ENCODE peak calls at places on chromosome 3, in eight cellular contexts. P, Z, C, D, M, F, U and H are unnamed samples.

GRCh38 chr3:138768126-138768525 is 66.6 kb downstream of the PIK3CB start:
- DNase-seq in C (no peak), U (no peak), F (no peak), Z (no peak), D (no peak), M (peak), P (no peak), H (no peak)

GRCh38 chr3:67875338-67875737 is 220.9 kb upstream of the SUCLG2 start:
- DNase-seq in P (no peak), U (no peak), D (no peak), M (peak), F (no peak), C (no peak), Z (no peak), H (no peak)

GRCh38 chr3:194986208-194987043 is 284.5 kb downstream of the XXYLT1 start:
- DNase-seq in P (no peak), M (no peak), F (no peak), C (no peak), Z (peak), D (no peak), U (no peak), H (no peak)

GRCh38 chr3:123027292-123028232 is at the start of gene SEMA5B:
- DNase-seq in P (no peak), D (no peak), C (peak), M (peak), U (no peak), F (no peak), Z (no peak), H (no peak)

GRCh38 chr3:31532587-31533168 is at the start of gene STT3B:
- DNase-seq in P (peak), D (peak), C (peak), Z (no peak), U (peak), M (peak), F (peak), H (peak)

GRCh38 chr3:194099215-194099614 is 36.7 kb upstream of the HES1 start:
- DNase-seq in Z (no peak), C (no peak), U (no peak), P (no peak), F (no peak), M (no peak), D (no peak), H (no peak)

GRCh38 chr3:155149494-155149893 is 69.4 kb downstream of the MME start:
- DNase-seq in M (no peak), C (no peak), U (no peak), F (no peak), Z (no peak), P (no peak), D (no peak), H (no peak)

GRCh38 chr3:99648091-99648490 is 9.7 kb downstream of the COL8A1 start:
- DNase-seq in D (peak), U (no peak), F (peak), P (no peak), Z (no peak), C (peak), M (peak), H (no peak)

GRCh38 chr3:110773413-110773954 is 298.1 kb upstream of the NECTIN3 start:
- DNase-seq in P (peak), U (no peak), F (peak), M (peak), C (no peak), D (peak), Z (no peak), H (peak)

GRCh38 chr3:27632431-27633223 is 89.5 kb downstream of the EOMES start:
- DNase-seq in Z (no peak), M (peak), P (peak), U (no peak), F (peak), D (peak), C (peak), H (peak)

GRCh38 chr3:16849795-16850194 is 35.0 kb upstream of the PLCL2 start:
- DNase-seq in C (no peak), M (no peak), P (peak), U (no peak), F (peak), Z (no peak), D (peak), H (no peak)

GRCh38 chr3:41961061-41961749 is 698 bp downstream of the ULK4 start:
- DNase-seq in C (peak), M (peak), D (peak), F (peak), P (peak), U (no peak), Z (no peak), H (peak)

GRCh38 chr3:78139166-78139565 is 1099.3 kb downstream of the ROBO2 start:
- DNase-seq in M (no peak), U (no peak), Z (peak), P (peak), D (peak), F (peak), C (no peak), H (peak)

GRCh38 chr3:31634485-31634884 is 101.8 kb downstream of the STT3B start:
- DNase-seq in M (no peak), Z (no peak), U (no peak), C (no peak), F (peak), P (no peak), D (peak), H (no peak)

GRCh38 chr3:195512798-195513345 is 30.3 kb downstream of the PPP1R2 start:
- DNase-seq in U (no peak), F (no peak), D (no peak), M (no peak), Z (no peak), P (no peak), C (no peak), H (no peak)

GRCh38 chr3:124137264-124137663 is 145.3 kb upstream of the ROPN1 start:
- DNase-seq in P (no peak), Z (no peak), F (no peak), U (no peak), D (no peak), M (no peak), C (no peak), H (no peak)

GRCh38 chr3:188330138-188330537 is 176.2 kb downstream of the LPP start:
- DNase-seq in P (no peak), D (no peak), U (no peak), F (no peak), Z (no peak), C (no peak), M (no peak), H (no peak)

GRCh38 chr3:188331166-188331565 is 177.2 kb downstream of the LPP start:
- DNase-seq in P (no peak), F (no peak), Z (no peak), C (no peak), D (no peak), U (no peak), M (no peak), H (no peak)

GRCh38 chr3:188326111-188326510 is 172.2 kb downstream of the LPP start:
- DNase-seq in F (no peak), D (no peak), P (no peak), M (no peak), C (no peak), Z (no peak), U (no peak), H (no peak)

GRCh38 chr3:188326968-188327367 is 173.0 kb downstream of the LPP start:
- DNase-seq in F (no peak), P (no peak), U (no peak), M (no peak), C (no peak), Z (no peak), D (no peak), H (no peak)

DNA sequence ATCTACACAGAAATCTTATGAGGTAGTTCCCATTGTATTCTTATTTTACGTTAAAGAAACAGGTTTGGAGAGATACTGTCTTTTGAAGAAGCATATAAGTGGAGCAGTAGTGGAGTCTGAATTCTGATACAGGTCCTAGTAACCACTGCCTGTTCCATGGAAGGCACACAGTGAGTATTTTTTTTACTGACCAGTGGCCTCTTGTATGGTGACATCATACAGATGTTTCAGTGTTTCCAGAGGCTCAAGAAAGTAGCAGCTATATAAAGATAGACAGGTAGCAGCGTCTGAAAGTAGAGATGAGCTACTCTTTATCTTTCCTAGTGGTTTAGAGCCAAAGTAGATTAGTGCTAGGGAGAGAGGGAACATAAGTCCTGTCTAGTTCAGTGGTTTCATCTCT is 173.5 kb downstream of the LPP start:
- DNase-seq in P (no peak), C (no peak), M (no peak), U (no peak), Z (no peak), F (no peak), D (no peak), H (no peak)
- H3K4me3 ChIP-seq in P (no peak), C (no peak), M (no peak), U (no peak), Z (no peak), F (no peak), D (no peak), H (no peak)

GRCh38 chr3:11662392-11662990 is 18.8 kb upstream of the VGLL4 start:
- DNase-seq in F (peak), C (no peak), P (no peak), U (no peak), M (peak), Z (no peak), D (no peak), H (no peak)
- TF ChIP-seq CTCF in F (peak), C (peak), P (peak), U (no peak), M (peak), Z (peak), D (peak), H (peak)

GRCh38 chr3:36365829-36366228 is 14.5 kb upstream of the STAC start:
- DNase-seq in D (no peak), P (no peak), M (no peak), F (no peak), Z (no peak), C (no peak), U (no peak), H (no peak)
- H3K4me3 ChIP-seq in D (no peak), P (no peak), M (no peak), F (no peak), Z (no peak), C (no peak), U (no peak), H (no peak)

GRCh38 chr3:139979991-139980390 is 45.0 kb downstream of the CLSTN2 start:
- DNase-seq in F (no peak), U (no peak), M (no peak), D (no peak), P (no peak), C (no peak), Z (no peak), H (no peak)

GRCh38 chr3:139978966-139979365 is 44.0 kb downstream of the CLSTN2 start:
- DNase-seq in F (no peak), D (no peak), M (no peak), U (no peak), C (no peak), P (no peak), Z (no peak), H (no peak)

DNA sequence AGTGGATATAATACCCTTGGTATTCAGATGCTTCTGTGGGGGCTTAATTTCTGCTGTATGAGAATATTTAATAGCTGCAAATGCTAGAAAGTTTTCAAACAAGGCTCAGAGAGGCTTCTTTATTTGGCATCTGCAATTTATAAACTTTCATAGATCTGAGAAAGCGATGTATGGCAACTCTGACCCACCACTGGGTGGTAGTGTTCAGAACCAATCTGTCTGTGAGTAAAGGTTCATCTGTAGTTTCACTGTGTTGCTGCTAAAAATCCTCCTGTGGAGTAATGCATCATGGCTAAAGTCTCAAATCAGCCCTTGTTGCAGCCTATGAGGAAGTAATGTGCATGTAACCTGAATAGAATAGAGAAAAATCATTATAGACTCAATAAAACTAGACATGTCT is 47.4 kb downstream of the CLSTN2 start:
- DNase-seq in M (no peak), U (no peak), D (no peak), P (no peak), C (no peak), Z (no peak), F (no peak), H (no peak)
- TF ChIP-seq CTCF in M (no peak), U (no peak), D (peak), P (no peak), C (no peak), Z (peak), F (no peak), H (peak)

DNA sequence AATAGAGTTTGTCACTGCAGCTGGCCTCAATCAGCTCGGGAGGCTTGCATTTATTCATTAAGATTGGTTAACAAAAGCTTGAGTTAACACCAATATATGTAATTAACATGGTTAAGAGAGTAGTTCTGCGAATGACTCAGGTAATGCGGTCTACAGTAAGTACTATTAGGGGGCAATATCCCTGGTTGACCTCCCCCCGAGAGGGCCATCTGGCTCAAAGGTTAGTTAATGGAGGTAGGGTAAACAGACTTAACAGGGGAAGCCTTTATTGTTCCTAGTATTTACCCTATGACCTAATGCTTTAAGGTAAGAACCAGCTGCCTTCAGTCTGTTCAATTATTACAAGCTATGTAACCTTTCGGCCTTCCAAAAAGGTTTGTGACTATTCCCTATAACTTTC is 403.3 kb upstream of the SGO1 start:
- DNase-seq in M (no peak), D (no peak), P (no peak), C (no peak), U (no peak), Z (no peak), F (no peak), H (no peak)
- H3K4me3 ChIP-seq in M (no peak), D (no peak), P (no peak), C (no peak), U (no peak), Z (no peak), F (no peak), H (no peak)

DNA sequence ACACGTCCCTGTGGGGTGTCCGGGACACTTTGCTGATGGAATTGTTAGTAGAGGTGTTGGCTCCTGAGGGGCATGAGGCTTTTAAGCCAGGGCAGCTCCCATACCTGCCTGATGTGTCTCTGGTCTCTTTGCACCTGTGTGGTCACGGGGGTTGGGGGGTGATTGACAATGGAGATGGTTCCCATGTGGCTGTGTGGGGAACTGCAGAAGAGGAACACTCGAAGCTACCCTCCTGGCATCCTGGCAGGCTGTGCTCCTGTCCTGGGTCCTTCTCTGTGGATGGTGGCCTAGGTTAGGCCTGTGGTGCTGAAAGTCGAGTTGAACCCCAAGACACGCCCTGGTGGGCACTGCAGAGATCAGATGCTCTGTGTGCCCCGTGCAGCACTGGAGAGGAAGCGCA is 73.4 kb downstream of the HMCES start:
- DNase-seq in F (no peak), C (no peak), Z (no peak), P (no peak), D (no peak), U (no peak), M (no peak), H (no peak)
- TF ChIP-seq CTCF in F (peak), C (no peak), Z (peak), P (peak), D (peak), U (no peak), M (no peak), H (peak)

GRCh38 chr3:69236808-69237707 is 114.7 kb upstream of the LMOD3 start:
- DNase-seq in D (no peak), M (no peak), P (no peak), F (no peak), Z (no peak), U (no peak), C (peak), H (no peak)
- H3K4me3 ChIP-seq in D (no peak), M (no peak), P (no peak), F (no peak), Z (peak), U (no peak), C (peak), H (peak)